ENCODE peak calls at places on chromosomes 11 and 22, in ten cellular contexts. E is retinal pigment epithelial cell, I is psoas muscle, Z is pancreas, M is epithelial cell of esophagus, J is mammary epithelial cell, P is stomach, L is GM12865, Q is cardiac muscle cell, S is small intestine. V is an unnamed sample.

GRCh38 chr11:112612283-112612849 is 348.9 kb upstream of the NCAM1 start:
- DNase-seq in E (no peak), I (no peak), Z (no peak), M (no peak), J (peak), P (no peak), L (no peak), Q (peak), S (no peak), V (no peak)

GRCh38 chr11:128494418-128495332 is 92.7 kb downstream of the ETS1 start:
- DNase-seq in E (no peak), I (no peak), Z (no peak), M (no peak), J (no peak), P (no peak), L (peak), Q (no peak), S (no peak), V (no peak)

GRCh38 chr22:35399114-35399677 is 744 bp upstream of the MCM5 start:
- DNase-seq in E (no peak), I (no peak), Z (no peak), M (no peak), J (no peak), P (no peak), L (peak), Q (no peak), S (no peak), V (no peak)

GRCh38 chr11:76935030-76935429 is 74.3 kb downstream of the ACER3 start:
- DNase-seq in E (no peak), I (no peak), Z (no peak), M (no peak), J (no peak), P (no peak), L (no peak), Q (peak), S (no peak), V (no peak)

GRCh38 chr22:47355776-47356432 is 593.5 kb downstream of the TBC1D22A start:
- DNase-seq in E (no peak), I (no peak), Z (no peak), M (no peak), J (no peak), P (peak), L (no peak), Q (no peak), S (no peak), V (no peak)

GRCh38 chr22:48945621-48946458 is 881.8 kb downstream of the BRD1 start:
- DNase-seq in E (no peak), I (no peak), Z (no peak), M (no peak), J (no peak), P (peak), L (no peak), Q (no peak), S (no peak), V (no peak)

GRCh38 chr11:116807601-116808261 is 15.4 kb downstream of the APOA4 start:
- DNase-seq in E (no peak), I (no peak), Z (peak), M (no peak), J (no peak), P (peak), L (no peak), Q (no peak), S (no peak), V (no peak)

GRCh38 chr22:28909375-28909774 is 26.0 kb downstream of the ZNRF3 start:
- DNase-seq in E (no peak), I (no peak), Z (no peak), M (no peak), J (no peak), P (no peak), L (peak), Q (no peak), S (no peak), V (no peak)

GRCh38 chr11:64843971-64844329 is 503 bp downstream of the CDC42BPG start:
- DNase-seq in E (no peak), I (no peak), Z (peak), M (peak), J (peak), P (no peak), L (no peak), Q (no peak), S (peak), V (no peak)
- H3K4me3 ChIP-seq in E (peak), I (no peak), Z (peak), M (peak), J (peak), P (peak), L (no peak), Q (peak), S (peak), V (no peak)

DNA sequence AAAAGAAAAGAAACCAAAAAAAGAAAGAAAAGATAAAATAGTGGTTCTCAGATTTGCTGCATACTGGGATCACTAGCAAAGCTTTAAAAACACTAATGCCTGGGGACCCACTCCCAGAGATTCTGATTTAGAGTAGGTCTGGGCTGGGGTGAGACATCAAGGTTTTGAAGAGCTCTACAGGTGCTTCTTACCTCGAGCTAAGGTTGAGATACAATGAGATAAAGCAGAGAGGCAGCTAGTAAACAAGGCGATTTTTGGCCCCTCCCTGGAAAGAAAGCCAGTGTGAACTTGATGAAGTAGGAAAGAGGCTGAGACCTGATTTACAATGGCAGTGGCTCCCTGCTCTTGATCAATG is 327.6 kb upstream of the CCDC90B start:
- DNase-seq in E (no peak), I (no peak), Z (no peak), M (no peak), J (no peak), P (no peak), L (peak), Q (no peak), S (no peak), V (no peak)
- H3K4me3 ChIP-seq in E (no peak), I (no peak), Z (no peak), M (no peak), J (no peak), P (no peak), L (no peak), Q (no peak), S (no peak), V (no peak)

DNA sequence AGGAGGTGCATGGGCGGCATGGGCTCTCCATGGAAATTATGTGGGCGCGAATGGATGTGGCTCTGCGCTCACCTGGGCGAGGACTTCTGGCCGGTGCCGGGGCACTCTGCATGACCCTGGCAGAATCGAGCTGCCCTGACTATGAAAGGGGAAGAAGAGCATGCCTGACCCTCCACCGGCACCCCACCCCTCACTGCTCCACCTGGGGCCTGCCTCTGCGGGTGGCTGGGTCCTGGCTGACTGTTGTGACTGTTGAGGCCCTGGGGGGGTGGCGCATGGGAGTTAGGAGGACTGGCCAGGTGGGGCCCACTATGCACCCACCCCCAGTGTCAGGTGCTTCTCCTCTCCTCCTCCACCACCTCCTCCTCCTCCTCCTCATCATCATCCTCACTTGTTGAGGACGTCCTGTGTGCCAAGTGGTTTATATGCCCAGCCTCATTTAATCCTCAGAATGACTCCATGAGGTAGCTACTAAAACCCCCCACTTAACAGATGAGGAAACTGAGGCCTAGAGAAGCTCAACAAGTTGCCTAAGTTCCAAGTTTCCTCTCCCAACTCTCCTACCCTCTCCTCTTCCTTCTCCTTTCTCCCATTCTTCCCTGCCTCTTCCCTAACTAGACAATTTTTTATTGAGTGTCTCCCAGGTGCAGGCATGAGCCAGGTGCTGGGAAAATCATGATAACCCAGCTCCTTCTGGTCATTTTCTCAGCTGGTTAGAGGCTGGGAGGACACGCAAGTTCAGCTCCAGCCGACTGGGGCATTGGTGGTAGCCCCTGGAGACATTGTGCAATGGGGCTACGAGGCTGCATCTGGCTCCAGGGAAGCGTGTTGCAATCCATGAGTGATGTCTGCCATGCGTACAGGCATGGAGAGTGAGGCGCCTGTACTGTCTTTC is 2.3 kb downstream of the MYEOV start:
- DNase-seq in E (no peak), I (peak), Z (no peak), M (peak), J (peak), P (peak), L (no peak), Q (no peak), S (no peak), V (peak)
- H3K4me3 ChIP-seq in E (no peak), I (no peak), Z (no peak), M (no peak), J (no peak), P (no peak), L (no peak), Q (no peak), S (no peak), V (no peak)

GRCh38 chr11:67631427-67631826 is 1.7 kb upstream of the NUDT8 start:
- DNase-seq in E (no peak), I (no peak), Z (peak), M (no peak), J (no peak), P (no peak), L (no peak), Q (no peak), S (peak), V (no peak)
- H3K4me3 ChIP-seq in E (no peak), I (no peak), Z (no peak), M (no peak), J (no peak), P (no peak), L (no peak), Q (no peak), S (no peak), V (no peak)

GRCh38 chr11:65430406-65431217 is 8.0 kb downstream of the NEAT1 start:
- DNase-seq in E (no peak), I (no peak), Z (no peak), M (peak), J (peak), P (peak), L (peak), Q (no peak), S (peak), V (peak)
- H3K4me3 ChIP-seq in E (peak), I (peak), Z (no peak), M (peak), J (no peak), P (peak), L (peak), Q (no peak), S (no peak), V (peak)

GRCh38 chr11:23957309-23957708 is 539.5 kb upstream of the LUZP2 start:
- DNase-seq in E (no peak), I (no peak), Z (no peak), M (no peak), J (no peak), P (no peak), L (no peak), Q (no peak), S (no peak), V (no peak)

GRCh38 chr11:23954730-23955129 is 542.1 kb upstream of the LUZP2 start:
- DNase-seq in E (no peak), I (no peak), Z (no peak), M (no peak), J (no peak), P (no peak), L (no peak), Q (no peak), S (no peak), V (no peak)

GRCh38 chr11:23956586-23956985 is 540.3 kb upstream of the LUZP2 start:
- DNase-seq in E (no peak), I (no peak), Z (no peak), M (no peak), J (no peak), P (no peak), L (no peak), Q (no peak), S (no peak), V (no peak)

GRCh38 chr11:23961503-23962338 is 535.1 kb upstream of the LUZP2 start:
- DNase-seq in E (no peak), I (no peak), Z (no peak), M (no peak), J (no peak), P (no peak), L (no peak), Q (no peak), S (no peak), V (no peak)

DNA sequence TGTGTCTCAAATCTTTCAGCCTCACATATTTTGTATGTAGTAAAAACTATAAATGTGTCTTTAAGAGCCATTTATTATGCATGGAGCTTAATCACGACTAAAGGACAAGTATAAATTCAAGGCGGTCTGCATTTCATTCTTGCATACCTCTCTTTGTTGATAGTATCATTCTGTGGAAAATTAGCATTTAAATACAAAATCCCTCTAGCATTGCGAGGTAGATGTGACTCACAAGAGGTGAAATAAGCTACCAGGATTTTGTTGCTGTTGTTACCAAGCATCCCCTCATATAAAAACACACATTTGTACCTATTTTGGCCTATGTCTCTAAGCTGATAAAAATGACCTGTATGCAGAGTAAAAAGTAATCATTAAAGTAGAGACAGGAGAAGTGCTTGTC is 537.4 kb upstream of the LUZP2 start:
- DNase-seq in E (no peak), I (no peak), Z (no peak), M (no peak), J (no peak), P (no peak), L (no peak), Q (no peak), S (no peak), V (no peak)
- H3K4me3 ChIP-seq in E (no peak), I (no peak), Z (no peak), M (no peak), J (no peak), P (no peak), L (no peak), Q (no peak), S (no peak), V (no peak)

V was measured in AG09309.